ENCODE peak calls at places on chromosomes 3 and 15, in four cellular contexts. R, O, Q and Z are unnamed samples. For H3K36me3, the result is how much of the 10 kb centered on the place peaks cover.

GRCh38 chr3:149934524-149934923 is 36.2 kb downstream of the PFN2 start:
- DNase-seq in R (peak), O (no peak), Q (no peak), Z (peak)

GRCh38 chr15:72166716-72167417 is 30.7 kb downstream of the GRAMD2A start:
- DNase-seq in R (no peak), O (no peak), Q (no peak), Z (no peak)

GRCh38 chr3:23991236-23992050 is 46.4 kb downstream of the NR1D2 start:
- DNase-seq in R (no peak), O (no peak), Q (no peak), Z (no peak)

GRCh38 chr15:68962464-68962863 is 32.1 kb downstream of the SPESP1 start:
- DNase-seq in R (no peak), O (no peak), Q (no peak), Z (no peak)

GRCh38 chr15:39691229-39691628 is 91.4 kb downstream of the FSIP1 start:
- DNase-seq in R (no peak), O (peak), Q (no peak), Z (no peak)

GRCh38 chr15:88450125-88450798 is 16.9 kb downstream of the MRPL46 start:
- DNase-seq in R (peak), O (peak), Q (peak), Z (peak)

GRCh38 chr15:49831206-49831965 is 210.5 kb downstream of the DTWD1 start:
- DNase-seq in R (peak), O (no peak), Q (peak), Z (no peak)

GRCh38 chr3:53630547-53630946 is 136.1 kb downstream of the CACNA1D start:
- DNase-seq in R (peak), O (no peak), Q (no peak), Z (no peak)

GRCh38 chr3:65343736-65344135 is 655.9 kb upstream of the ADAMTS9 start:
- DNase-seq in R (no peak), O (no peak), Q (no peak), Z (no peak)

GRCh38 chr3:171234298-171235020 is 207.9 kb upstream of the SLC2A2 start:
- DNase-seq in R (no peak), O (no peak), Q (peak), Z (no peak)

GRCh38 chr3:187734841-187735240 is 10.4 kb downstream of the BCL6 start:
- DNase-seq in R (no peak), O (no peak), Q (no peak), Z (no peak)
- H3K36me3 ChIP-seq in R (under half), O (under half), Q (under half), Z (under half)

GRCh38 chr15:41502787-41503668 is 9.4 kb downstream of the ITPKA start:
- DNase-seq in R (no peak), O (no peak), Q (no peak), Z (no peak)
- H3K4me3 ChIP-seq in R (no peak), O (no peak), Q (peak), Z (no peak)

GRCh38 chr15:101043911-101044624 is 124.9 kb downstream of the LRRK1 start:
- DNase-seq in R (no peak), O (no peak), Q (no peak), Z (no peak)
- H3K36me3 ChIP-seq in R (under half), O (under half), Q (under half), Z (under half)

GRCh38 chr3:49029563-49029884 is 326 bp upstream of the IMPDH2 start:
- DNase-seq in R (no peak), O (no peak), Q (no peak), Z (no peak)
- H3K4me3 ChIP-seq in R (peak), O (no peak), Q (peak), Z (peak)

GRCh38 chr15:55230051-55230670 is 33.4 kb upstream of the RSL24D1 start:
- DNase-seq in R (no peak), O (no peak), Q (no peak), Z (no peak)
- H3K36me3 ChIP-seq in R (under half), O (under half), Q (under half), Z (under half)

GRCh38 chr3:4934050-4934449 is 45.2 kb upstream of the BHLHE40 start:
- DNase-seq in R (no peak), O (no peak), Q (no peak), Z (no peak)
- H3K4me3 ChIP-seq in R (no peak), O (no peak), Q (no peak), Z (no peak)